ENCODE peak calls at places on chromosomes 4 and X, in eight cellular contexts. S is IMR-90, E is mesendoderm, B is mesenchymal stem cell, I is tibial artery, X is ovary, Z is WERI-Rb-1, N is small intestine. Y is an unnamed sample.
A peak's percentile ranks its signal among the peaks of the same experiment; 100 is the strongest.

GRCh38 chr4:163404570-163404969 is 60.9 kb downstream of the NPY5R start:
- DNase-seq in E (peak; percentile 6), B (no peak), S (no peak), I (no peak), N (no peak), X (no peak), Z (no peak), Y (peak; percentile 65)

GRCh38 chr4:87068591-87069021 is 133.8 kb downstream of the AFF1 start:
- DNase-seq in X (no peak), E (no peak), I (no peak), Z (no peak), B (no peak), N (no peak), S (no peak), Y (no peak)

GRCh38 chr4:10773010-10773409 is 88.4 kb upstream of the CLNK start:
- DNase-seq in S (no peak), N (no peak), Z (no peak), E (no peak), B (no peak), X (no peak), I (no peak), Y (no peak)

GRCh38 chrX:115324194-115324593 is 34.7 kb downstream of the LUZP4 start:
- DNase-seq in Z (no peak), X (no peak), N (peak; percentile 1), E (no peak), B (no peak), I (no peak), S (peak; percentile 26), Y (peak; percentile 78)

GRCh38 chr4:73450398-73451004 is 14.5 kb downstream of the AFP start:
- DNase-seq in Z (peak; percentile 24), X (peak; percentile 38), E (peak; percentile 85), B (peak; percentile 64), I (no peak), S (peak; percentile 89), N (no peak), Y (peak; percentile 80)

GRCh38 chr4:174358823-174359222 is 75.1 kb downstream of the CEP44 start:
- DNase-seq in B (peak; percentile 69), N (no peak), I (no peak), Z (no peak), E (no peak), S (peak; percentile 67), X (no peak), Y (no peak)

GRCh38 chrX:74521961-74522833 is 92.2 kb downstream of the RLIM start:
- DNase-seq in B (peak; percentile 28), N (no peak), Z (no peak), S (peak; percentile 64), E (no peak), X (peak; percentile 12), I (no peak), Y (no peak)

GRCh38 chr4:85498068-85498733 is 23.3 kb downstream of the ARHGAP24 start:
- DNase-seq in B (peak; percentile 84), N (peak; percentile 7), Z (no peak), S (peak; percentile 28), I (peak; percentile 73), E (no peak), X (peak; percentile 21), Y (peak; percentile 79)

DNA sequence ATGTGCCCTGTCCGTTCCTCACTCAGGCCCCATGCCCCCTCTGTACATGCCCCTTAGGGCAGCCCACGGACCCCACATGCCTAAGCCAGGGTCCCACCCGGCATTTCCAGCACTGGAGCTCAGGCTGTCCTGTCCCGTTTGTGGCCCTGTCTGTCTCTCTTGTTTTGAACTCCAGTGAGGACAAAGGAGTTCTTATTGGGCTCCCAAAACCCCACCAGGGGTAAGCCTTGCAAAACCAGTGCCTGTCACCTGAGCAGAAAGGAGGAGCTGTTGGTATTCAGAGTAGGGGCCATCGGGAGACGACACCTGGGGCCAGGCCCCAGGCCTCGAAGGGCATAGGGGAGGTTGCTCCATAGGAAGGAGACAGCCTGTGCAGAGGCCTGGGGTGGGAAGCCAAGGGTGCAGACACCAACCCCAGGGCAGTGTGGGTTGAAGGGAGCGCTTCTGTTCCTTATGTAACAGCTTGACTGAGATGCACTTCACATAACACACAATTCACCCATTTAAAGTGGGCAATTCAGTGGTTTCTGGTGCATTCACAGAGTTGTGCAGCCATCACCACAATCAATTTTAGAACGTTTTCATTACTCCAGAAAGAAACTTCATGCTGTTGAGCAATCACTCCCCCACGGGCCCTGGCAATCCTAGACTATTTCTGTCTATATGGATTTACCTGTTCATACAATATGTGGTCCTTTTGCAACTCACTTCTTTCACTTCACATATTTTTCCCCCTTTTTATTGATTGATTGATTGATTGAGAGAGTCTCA is 31.7 kb downstream of the MAN2B2 start:
- DNase-seq in Z (no peak), X (no peak), S (no peak), B (no peak), E (no peak), N (no peak), I (no peak), Y (no peak)
- H3K36me3 ChIP-seq in Z (peaks cover 10% of the 10 kb centered on the region), X (no peaks in the 10 kb centered on the region), S (peaks cover 45% of the 10 kb centered on the region), B (peaks cover 78% of the 10 kb centered on the region), E (peaks cover 2% of the 10 kb centered on the region), N (peaks cover 11% of the 10 kb centered on the region), I (peaks cover 99% of the 10 kb centered on the region), Y (no peaks in the 10 kb centered on the region)

GRCh38 chr4:128871948-128872347 is 62.4 kb downstream of the JADE1 start:
- DNase-seq in I (no peak), X (no peak), B (peak; percentile 98), S (peak; percentile 99), N (no peak), Z (no peak), E (no peak), Y (peak; percentile 72)

GRCh38 chr4:128866281-128866680 is 56.8 kb downstream of the JADE1 start:
- DNase-seq in S (no peak), I (no peak), Z (no peak), B (no peak), E (peak; percentile 42), X (no peak), N (no peak), Y (no peak)

GRCh38 chr4:128869801-128870509 is 60.5 kb downstream of the JADE1 start:
- DNase-seq in X (no peak), E (no peak), B (peak; percentile 18), N (no peak), I (no peak), Z (peak; percentile 50), S (peak; percentile 36), Y (no peak)

GRCh38 chr4:128866691-128867090 is 57.2 kb downstream of the JADE1 start:
- DNase-seq in S (no peak), N (no peak), X (no peak), I (no peak), Z (no peak), B (no peak), E (peak; percentile 91), Y (no peak)

DNA sequence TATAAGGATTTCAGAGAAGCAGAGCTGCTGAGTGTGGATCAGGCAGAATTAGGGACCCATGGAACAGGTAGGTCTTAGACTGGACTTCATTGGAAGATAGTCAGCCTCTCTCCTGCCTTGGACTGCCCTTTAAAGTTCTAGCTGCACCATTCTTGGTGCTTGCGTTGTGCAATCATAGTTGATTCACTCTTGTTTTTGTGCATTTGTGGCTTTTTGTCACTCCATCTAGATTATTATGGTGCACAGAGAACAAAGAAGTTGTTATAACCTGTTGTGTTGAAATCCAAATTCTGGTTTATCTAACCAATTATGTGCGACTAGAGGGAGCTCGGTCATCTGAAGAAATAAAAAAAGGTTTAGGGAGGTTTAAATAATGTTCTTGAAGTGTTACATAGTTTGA is 59.3 kb downstream of the JADE1 start:
- DNase-seq in S (no peak), I (no peak), B (no peak), N (no peak), X (no peak), E (no peak), Z (no peak), Y (peak; percentile 81)
- H3K36me3 ChIP-seq in S (peaks cover 27% of the 10 kb centered on the region), I (peaks cover 88% of the 10 kb centered on the region), B (peaks cover 32% of the 10 kb centered on the region), N (peaks cover 8% of the 10 kb centered on the region), X (no peaks in the 10 kb centered on the region), E (peaks cover 3% of the 10 kb centered on the region), Z (peaks cover 70% of the 10 kb centered on the region), Y (peaks cover 9% of the 10 kb centered on the region)

GRCh38 chr4:80204433-80204832 is 7.1 kb downstream of the PRDM8 start:
- DNase-seq in E (no peak), N (no peak), B (no peak), X (no peak), Z (no peak), S (peak; percentile 35), I (no peak), Y (no peak)

GRCh38 chr4:80199947-80200346 is 2.6 kb downstream of the PRDM8 start:
- DNase-seq in Z (no peak), B (no peak), I (no peak), X (no peak), E (no peak), N (no peak), S (no peak), Y (no peak)

GRCh38 chr4:80201326-80202151 is 4.2 kb downstream of the PRDM8 start:
- DNase-seq in E (peak; percentile 48), Z (no peak), S (peak; percentile 89), X (peak; percentile 70), N (no peak), B (peak; percentile 75), I (no peak), Y (peak; percentile 45)

GRCh38 chr4:80202190-80202711 is 4.9 kb downstream of the PRDM8 start:
- DNase-seq in X (peak; percentile 86), Z (no peak), S (peak; percentile 80), B (peak; percentile 86), E (peak; percentile 81), N (peak; percentile 63), I (peak; percentile 91), Y (peak; percentile 79)

DNA sequence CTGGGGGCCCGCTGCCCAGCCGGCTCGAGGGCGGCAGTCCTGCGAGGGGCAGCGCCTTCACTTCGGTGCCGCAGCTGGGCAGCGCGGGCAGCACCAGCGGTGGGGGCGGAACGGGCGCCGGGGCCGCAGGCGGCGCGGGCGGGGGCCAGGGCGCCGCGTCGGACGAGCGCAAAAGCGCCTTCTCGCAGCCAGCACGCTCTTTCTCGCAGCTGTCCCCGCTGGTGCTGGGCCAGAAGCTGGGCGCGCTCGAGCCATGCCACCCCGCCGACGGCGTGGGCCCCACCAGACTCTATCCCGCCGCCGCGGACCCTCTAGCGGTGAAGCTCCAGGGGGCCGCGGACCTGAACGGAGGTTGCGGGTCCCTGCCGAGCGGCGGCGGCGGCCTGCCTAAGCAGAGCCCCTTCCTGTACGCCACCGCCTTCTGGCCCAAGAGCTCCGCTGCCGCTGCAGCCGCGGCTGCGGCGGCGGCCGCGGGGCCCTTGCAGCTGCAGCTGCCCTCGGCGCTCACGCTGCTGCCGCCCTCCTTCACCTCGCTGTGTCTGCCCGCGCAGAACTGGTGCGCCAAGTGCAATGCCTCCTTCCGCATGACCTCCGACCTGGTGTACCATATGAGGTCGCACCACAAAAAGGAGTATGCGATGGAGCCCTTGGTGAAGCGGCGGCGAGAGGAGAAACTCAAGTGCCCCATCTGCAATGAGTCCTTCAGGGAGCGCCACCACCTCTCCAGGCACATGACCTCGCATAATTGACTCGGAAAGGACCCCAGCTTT is 5.7 kb downstream of the PRDM8 start:
- DNase-seq in Z (no peak), X (peak; percentile 40), B (peak; percentile 58), E (peak; percentile 64), N (peak; percentile 16), I (no peak), S (peak; percentile 35), Y (peak; percentile 55)
- H3K36me3 ChIP-seq in Z (peaks cover 52% of the 10 kb centered on the region), X (no peaks in the 10 kb centered on the region), B (no peaks in the 10 kb centered on the region), E (no peaks in the 10 kb centered on the region), N (no peaks in the 10 kb centered on the region), I (no peaks in the 10 kb centered on the region), S (peaks cover 5% of the 10 kb centered on the region), Y (no peaks in the 10 kb centered on the region)

DNA sequence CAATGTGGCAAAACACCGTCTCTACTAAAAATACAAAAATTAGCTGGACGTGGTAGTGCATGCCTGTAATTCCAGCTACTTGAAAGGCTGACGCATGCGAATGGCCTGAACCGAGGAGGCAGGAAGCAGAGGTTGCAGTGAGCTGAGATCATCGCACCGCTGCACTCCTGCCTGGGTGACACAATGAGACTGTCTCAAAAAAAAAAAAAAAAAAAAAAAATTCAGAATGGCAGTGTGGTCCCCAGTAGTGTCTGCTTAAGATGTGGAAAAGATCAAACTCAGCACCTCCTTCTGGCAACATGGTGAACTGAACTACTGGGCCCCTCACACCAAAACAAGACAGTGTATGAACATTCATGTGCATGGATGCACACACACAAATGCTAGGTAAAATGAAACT is 32.2 kb downstream of the SMS start:
- DNase-seq in E (peak; percentile 62), N (no peak), X (no peak), Z (no peak), B (peak; percentile 85), S (peak; percentile 83), I (no peak), Y (peak; percentile 67)
- H3K36me3 ChIP-seq in E (no peaks in the 10 kb centered on the region), N (no peaks in the 10 kb centered on the region), X (no peaks in the 10 kb centered on the region), Z (peaks cover 23% of the 10 kb centered on the region), B (peaks cover 7% of the 10 kb centered on the region), S (peaks cover 36% of the 10 kb centered on the region), I (no peaks in the 10 kb centered on the region), Y (peaks cover 40% of the 10 kb centered on the region)